ENCODE peak calls at places on chromosomes 6 and 20, in six cellular contexts. X, M, B, I, R and W are unnamed samples.

GRCh38 chr6:402901-403658 is 11.5 kb downstream of the IRF4 start:
- DNase-seq in X (no peak), M (no peak), B (no peak), I (no peak), R (peak; percentile 66), W (no peak)

GRCh38 chr20:37071481-37071911 is 24.3 kb downstream of the RBL1 start:
- DNase-seq in X (no peak), M (no peak), B (no peak), I (no peak), R (peak; percentile 8), W (no peak)

GRCh38 chr20:54872440-54872839 is 397.0 kb downstream of the DOK5 start:
- DNase-seq in X (no peak), M (no peak), B (no peak), I (no peak), R (no peak), W (no peak)

GRCh38 chr6:54618597-54618996 is 228.0 kb upstream of the FAM83B start:
- DNase-seq in X (no peak), M (no peak), B (no peak), I (no peak), R (no peak), W (no peak)

GRCh38 chr20:14210146-14210545 is 127.3 kb downstream of the FLRT3 start:
- DNase-seq in X (no peak), M (no peak), B (no peak), I (no peak), R (no peak), W (no peak)

GRCh38 chr20:43731927-43732326 is 5.1 kb upstream of the GTSF1L start:
- DNase-seq in X (no peak), M (no peak), B (no peak), I (no peak), R (no peak), W (no peak)

GRCh38 chr20:54168961-54169862 is 4.6 kb downstream of the CYP24A1 start:
- DNase-seq in X (no peak), M (no peak), B (no peak), I (no peak), R (no peak), W (no peak)

GRCh38 chr20:21698494-21699215 is 6.8 kb upstream of the PAX1 start:
- DNase-seq in X (no peak), M (no peak), B (no peak), I (no peak), R (no peak), W (no peak)

GRCh38 chr20:10848810-10849370 is 175.1 kb upstream of the JAG1 start:
- DNase-seq in X (peak; percentile 18), M (no peak), B (no peak), I (no peak), R (no peak), W (no peak)

GRCh38 chr6:43763812-43764522 is 6.0 kb upstream of the VEGFA start:
- DNase-seq in X (no peak), M (no peak), B (no peak), I (no peak), R (no peak), W (no peak)

GRCh38 chr6:115882174-115882573 is 178.5 kb downstream of the FRK start:
- DNase-seq in X (no peak), M (no peak), B (no peak), I (no peak), R (no peak), W (no peak)

GRCh38 chr6:107563694-107564093 is 73.8 kb downstream of the SOBP start:
- DNase-seq in X (no peak), M (no peak), B (no peak), I (no peak), R (no peak), W (no peak)

GRCh38 chr6:57072108-57072507 is 17.9 kb upstream of the ZNF451 start:
- DNase-seq in X (no peak), M (no peak), B (no peak), I (no peak), R (no peak), W (no peak)

GRCh38 chr6:126546771-126547170 is 206.9 kb downstream of the CENPW start:
- DNase-seq in X (no peak), M (no peak), B (no peak), I (no peak), R (no peak), W (no peak)